ENCODE peak calls at places on chromosomes 4 and X, in ten cellular contexts. D, A, U, P, O, Q, N, G, I and Z are unnamed samples. For H3K4me1, the result is how much of the 10 kb centered on the place peaks cover.

GRCh38 chrX:72299891-72300630 is 5.7 kb downstream of the CITED1 start:
- DNase-seq in D (no peak), A (no peak), U (no peak), P (no peak), O (no peak), Q (no peak), N (no peak), G (no peak), I (no peak), Z (no peak)

GRCh38 chrX:100289159-100289558 is 120.9 kb downstream of the PCDH19 start:
- DNase-seq in D (no peak), A (no peak), U (no peak), P (no peak), O (no peak), Q (no peak), N (no peak), G (no peak), I (no peak), Z (no peak)

GRCh38 chr4:112770111-112770510 is 133.2 kb downstream of the LARP7 start:
- DNase-seq in D (no peak), A (no peak), U (no peak), P (no peak), O (no peak), Q (no peak), N (no peak), G (no peak), I (no peak), Z (no peak)

GRCh38 chrX:63930140-63930539 is 145.1 kb upstream of the ARHGEF9 start:
- DNase-seq in D (no peak), A (no peak), U (peak), P (no peak), O (no peak), Q (no peak), N (no peak), G (no peak), I (no peak), Z (no peak)

GRCh38 chr4:34824515-34824914 is 1419.8 kb downstream of the ARAP2 start:
- DNase-seq in D (no peak), A (no peak), U (no peak), P (no peak), O (no peak), Q (no peak), N (no peak), G (no peak), I (no peak), Z (no peak)

GRCh38 chrX:39194673-39195072 is 393.4 kb downstream of the MID1IP1 start:
- DNase-seq in D (no peak), A (no peak), U (no peak), P (no peak), O (no peak), Q (no peak), N (no peak), G (no peak), I (no peak), Z (no peak)

GRCh38 chrX:39268207-39268606 is 466.9 kb downstream of the MID1IP1 start:
- DNase-seq in D (no peak), A (no peak), U (no peak), P (no peak), O (no peak), Q (no peak), N (no peak), G (no peak), I (no peak), Z (no peak)

GRCh38 chr4:75644095-75644494 is 13.8 kb upstream of the CDKL2 start:
- DNase-seq in D (no peak), A (no peak), U (no peak), P (no peak), O (no peak), Q (no peak), N (no peak), G (no peak), I (no peak), Z (no peak)

GRCh38 chr4:126627255-126627654 is 1005.5 kb upstream of the INTU start:
- DNase-seq in D (peak), A (no peak), U (peak), P (no peak), O (no peak), Q (no peak), N (no peak), G (no peak), I (no peak), Z (no peak)

GRCh38 chr4:173170210-173170778 is 1.7 kb downstream of the GALNT7 start:
- DNase-seq in D (peak), A (no peak), U (no peak), P (no peak), O (no peak), Q (no peak), N (no peak), G (no peak), I (no peak), Z (no peak)

GRCh38 chr4:173171098-173171497 is 2.5 kb downstream of the GALNT7 start:
- DNase-seq in D (peak), A (no peak), U (peak), P (no peak), O (no peak), Q (no peak), N (no peak), G (no peak), I (no peak), Z (no peak)

GRCh38 chr4:173168396-173169177 is at the start of gene GALNT7:
- DNase-seq in D (peak), A (peak), U (peak), P (peak), O (peak), Q (peak), N (peak), G (peak), I (peak), Z (peak)

GRCh38 chr4:173169178-173169427 is 492 bp downstream of the GALNT7 start:
- DNase-seq in D (no peak), A (no peak), U (no peak), P (no peak), O (no peak), Q (no peak), N (no peak), G (no peak), I (no peak), Z (no peak)

GRCh38 chr4:173169428-173170209 is 1.0 kb downstream of the GALNT7 start:
- DNase-seq in D (peak), A (peak), U (peak), P (peak), O (peak), Q (peak), N (peak), G (peak), I (peak), Z (no peak)
- H3K27ac ChIP-seq in D (peak), A (peak), U (peak), P (peak), O (peak), Q (peak), N (peak), G (peak), I (peak), Z (peak)

GRCh38 chr4:150769845-150770244 is 187.9 kb downstream of the MAB21L2 start:
- DNase-seq in D (no peak), A (no peak), U (no peak), P (peak), O (no peak), Q (no peak), N (no peak), G (no peak), I (no peak), Z (no peak)

GRCh38 chr4:150773032-150773431 is 191.1 kb downstream of the MAB21L2 start:
- DNase-seq in D (no peak), A (no peak), U (no peak), P (no peak), O (no peak), Q (no peak), N (no peak), G (no peak), I (no peak), Z (no peak)

GRCh38 chr4:150769235-150769634 is 187.3 kb downstream of the MAB21L2 start:
- DNase-seq in D (peak), A (no peak), U (peak), P (peak), O (peak), Q (no peak), N (no peak), G (no peak), I (no peak), Z (no peak)

GRCh38 chr4:150773729-150774449 is 191.9 kb downstream of the MAB21L2 start:
- DNase-seq in D (no peak), A (no peak), U (no peak), P (no peak), O (no peak), Q (no peak), N (no peak), G (no peak), I (no peak), Z (no peak)

DNA sequence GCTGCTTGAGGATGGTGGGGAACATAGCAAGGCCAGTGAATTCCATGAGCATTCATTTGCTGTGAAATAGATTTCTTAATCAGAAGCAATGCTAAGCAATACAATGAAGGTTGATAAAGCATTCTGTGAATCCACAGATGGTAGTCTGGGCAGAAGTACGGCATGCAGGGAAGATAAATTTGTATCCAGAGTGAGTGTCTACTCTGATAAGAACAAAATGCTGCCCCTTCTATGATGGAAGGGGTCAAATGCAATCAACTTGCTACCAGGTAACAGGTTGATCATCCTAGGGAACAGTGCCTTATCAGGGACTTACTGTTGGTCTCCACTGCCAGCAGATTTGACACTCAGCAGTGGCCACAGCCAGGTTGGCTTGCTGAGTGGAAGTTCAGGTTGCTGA is 189.4 kb downstream of the MAB21L2 start:
- DNase-seq in D (no peak), A (no peak), U (no peak), P (no peak), O (no peak), Q (no peak), N (no peak), G (no peak), I (no peak), Z (no peak)
- H3K4me1 ChIP-seq in D (under half), A (under half), U (under half), P (under half), O (under half), Q (under half), N (under half), G (under half), I (under half), Z (under half)

GRCh38 chrX:45768666-45769065 is 568.0 kb upstream of the DIPK2B start:
- DNase-seq in D (no peak), A (no peak), U (no peak), P (no peak), O (no peak), Q (no peak), N (no peak), G (no peak), I (no peak), Z (no peak)

GRCh38 chrX:45774961-45775360 is 574.3 kb upstream of the DIPK2B start:
- DNase-seq in D (no peak), A (peak), U (no peak), P (peak), O (no peak), Q (no peak), N (no peak), G (no peak), I (no peak), Z (no peak)

GRCh38 chrX:45771114-45771513 is 570.4 kb upstream of the DIPK2B start:
- DNase-seq in D (peak), A (no peak), U (peak), P (peak), O (peak), Q (no peak), N (no peak), G (no peak), I (no peak), Z (peak)

GRCh38 chrX:45769919-45770582 is 569.4 kb upstream of the DIPK2B start:
- DNase-seq in D (peak), A (peak), U (peak), P (peak), O (peak), Q (peak), N (peak), G (peak), I (peak), Z (no peak)

DNA sequence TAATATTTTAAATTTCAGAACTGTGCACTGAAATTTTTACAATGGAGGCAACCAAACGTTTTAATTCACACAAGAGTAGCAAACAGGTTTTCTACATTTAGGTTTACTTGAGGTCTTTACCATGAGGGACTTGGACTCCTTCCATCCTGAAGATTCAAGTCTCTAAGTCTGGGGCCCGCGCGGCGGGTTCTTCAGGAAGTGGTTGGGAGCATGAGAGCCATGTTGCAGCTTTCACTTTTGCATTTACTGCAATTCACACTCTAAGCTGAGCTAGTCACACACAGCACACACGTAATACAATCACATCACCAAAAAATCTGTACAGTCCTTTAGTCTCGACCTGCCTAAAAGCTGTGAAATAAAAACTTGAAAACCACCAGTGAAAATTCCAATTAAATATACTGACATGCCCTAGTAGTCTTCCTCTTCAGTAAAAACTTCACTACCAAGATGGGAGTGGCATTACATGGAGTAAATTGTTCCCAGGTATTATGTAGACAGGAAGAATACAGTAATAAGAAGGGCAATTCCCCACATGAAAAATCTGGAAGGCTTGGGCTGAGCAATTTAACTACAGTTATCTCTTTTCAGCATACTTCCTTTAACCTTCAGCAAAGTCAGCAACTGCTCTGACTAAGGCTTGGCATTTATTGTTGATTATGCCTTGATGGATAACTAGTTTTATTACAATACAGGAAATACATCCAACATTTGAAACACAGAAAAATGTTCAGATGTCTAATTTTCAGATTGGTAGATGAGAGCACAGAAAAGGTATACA is 571.1 kb upstream of the DIPK2B start:
- DNase-seq in D (peak), A (no peak), U (peak), P (peak), O (peak), Q (peak), N (peak), G (peak), I (peak), Z (no peak)
- H3K27ac ChIP-seq in D (peak), A (no peak), U (peak), P (peak), O (peak), Q (peak), N (peak), G (peak), I (peak), Z (peak)

GRCh38 chr4:159121371-159121770 is 18.5 kb downstream of the RAPGEF2 start:
- DNase-seq in D (no peak), A (no peak), U (no peak), P (no peak), O (no peak), Q (no peak), N (no peak), G (no peak), I (no peak), Z (no peak)
- H3K4me1 ChIP-seq in D (under half), A (under half), U (under half), P (under half), O (under half), Q (under half), N (under half), G (half or more), I (under half), Z (under half)

GRCh38 chr4:158816953-158817352 is 48.1 kb downstream of the FNIP2 start:
- DNase-seq in D (no peak), A (no peak), U (no peak), P (no peak), O (no peak), Q (no peak), N (no peak), G (no peak), I (no peak), Z (no peak)

GRCh38 chr4:158819942-158820786 is 51.3 kb downstream of the FNIP2 start:
- DNase-seq in D (no peak), A (no peak), U (no peak), P (no peak), O (no peak), Q (no peak), N (no peak), G (no peak), I (no peak), Z (no peak)

GRCh38 chr4:158818595-158818994 is 49.8 kb downstream of the FNIP2 start:
- DNase-seq in D (no peak), A (no peak), U (no peak), P (no peak), O (no peak), Q (no peak), N (no peak), G (no peak), I (no peak), Z (no peak)

GRCh38 chr4:158814636-158815035 is 45.8 kb downstream of the FNIP2 start:
- DNase-seq in D (no peak), A (no peak), U (no peak), P (peak), O (no peak), Q (no peak), N (no peak), G (no peak), I (no peak), Z (no peak)

DNA sequence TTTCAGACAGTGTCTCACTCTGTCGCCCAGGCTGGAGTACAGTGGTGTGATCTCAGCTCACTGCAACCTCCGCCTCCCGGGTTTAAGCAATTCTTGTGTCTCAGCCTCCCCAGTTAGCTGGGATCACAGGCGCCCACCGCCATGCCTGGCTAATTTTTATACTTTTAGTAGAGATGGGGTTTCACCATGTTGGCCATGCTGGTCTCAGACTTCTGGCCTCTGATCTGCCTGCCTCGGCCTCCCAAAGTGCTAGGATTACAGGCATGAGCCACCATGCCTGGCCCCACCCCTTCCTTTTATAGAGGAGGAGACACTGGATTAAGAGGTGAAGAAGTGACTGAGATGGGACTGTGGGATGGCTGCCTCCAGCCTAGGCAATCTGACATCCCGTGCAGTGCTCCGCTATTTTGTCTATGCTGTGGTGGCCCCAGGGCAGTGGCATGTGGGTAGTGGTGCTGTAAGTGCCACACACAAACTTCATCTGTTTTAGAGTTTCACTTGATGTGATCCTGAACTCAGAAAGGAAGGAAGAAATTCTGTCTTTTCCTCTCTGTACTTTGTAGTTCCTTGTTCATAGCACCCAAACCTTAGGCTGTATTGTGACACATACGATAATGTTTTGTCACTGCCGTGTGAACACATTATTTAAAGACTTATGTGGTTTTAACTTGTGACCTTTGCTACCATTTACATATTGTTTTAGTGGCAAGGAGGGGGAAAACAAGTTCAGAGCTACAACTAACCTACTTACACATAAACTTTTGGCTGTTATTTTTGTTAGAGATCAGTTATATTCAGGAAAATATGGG is 48.9 kb downstream of the FNIP2 start:
- DNase-seq in D (peak), A (no peak), U (no peak), P (peak), O (no peak), Q (no peak), N (no peak), G (no peak), I (no peak), Z (no peak)
- H3K27ac ChIP-seq in D (no peak), A (no peak), U (no peak), P (no peak), O (peak), Q (peak), N (peak), G (peak), I (peak), Z (no peak)

GRCh38 chr4:155657985-155658384 is 8.7 kb upstream of the GUCY1A1 start:
- DNase-seq in D (no peak), A (no peak), U (no peak), P (no peak), O (no peak), Q (no peak), N (no peak), G (no peak), I (no peak), Z (no peak)

GRCh38 chr4:155659168-155659567 is 7.5 kb upstream of the GUCY1A1 start:
- DNase-seq in D (no peak), A (no peak), U (no peak), P (no peak), O (no peak), Q (no peak), N (no peak), G (no peak), I (no peak), Z (no peak)

GRCh38 chr4:155660436-155660835 is 6.2 kb upstream of the GUCY1A1 start:
- DNase-seq in D (no peak), A (no peak), U (no peak), P (no peak), O (no peak), Q (no peak), N (no peak), G (no peak), I (no peak), Z (no peak)

GRCh38 chr4:155657169-155657568 is 9.5 kb upstream of the GUCY1A1 start:
- DNase-seq in D (no peak), A (no peak), U (no peak), P (no peak), O (no peak), Q (no peak), N (no peak), G (no peak), I (no peak), Z (no peak)

DNA sequence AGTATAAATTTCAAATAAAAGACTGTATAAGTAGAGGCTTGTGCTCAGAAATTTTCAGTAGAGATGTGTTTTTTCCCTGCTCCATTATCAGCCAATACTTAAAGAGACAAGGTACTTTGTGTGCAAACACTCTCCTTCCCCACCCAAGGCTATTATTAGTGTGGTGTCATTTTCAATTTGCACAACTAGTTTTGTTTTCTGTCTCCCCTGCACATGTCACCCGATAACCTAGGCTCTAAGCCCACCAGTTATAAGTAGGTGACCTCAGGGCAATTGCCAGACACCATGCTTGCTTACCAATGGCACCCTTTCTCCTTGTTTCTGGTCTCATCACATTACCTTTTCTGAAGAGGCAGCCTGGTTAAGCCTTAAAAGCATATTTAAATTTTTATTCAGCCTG is 8.0 kb upstream of the GUCY1A1 start:
- DNase-seq in D (no peak), A (no peak), U (no peak), P (no peak), O (no peak), Q (no peak), N (no peak), G (no peak), I (no peak), Z (no peak)
- H3K4me1 ChIP-seq in D (under half), A (under half), U (under half), P (under half), O (under half), Q (under half), N (under half), G (under half), I (under half), Z (under half)

DNA sequence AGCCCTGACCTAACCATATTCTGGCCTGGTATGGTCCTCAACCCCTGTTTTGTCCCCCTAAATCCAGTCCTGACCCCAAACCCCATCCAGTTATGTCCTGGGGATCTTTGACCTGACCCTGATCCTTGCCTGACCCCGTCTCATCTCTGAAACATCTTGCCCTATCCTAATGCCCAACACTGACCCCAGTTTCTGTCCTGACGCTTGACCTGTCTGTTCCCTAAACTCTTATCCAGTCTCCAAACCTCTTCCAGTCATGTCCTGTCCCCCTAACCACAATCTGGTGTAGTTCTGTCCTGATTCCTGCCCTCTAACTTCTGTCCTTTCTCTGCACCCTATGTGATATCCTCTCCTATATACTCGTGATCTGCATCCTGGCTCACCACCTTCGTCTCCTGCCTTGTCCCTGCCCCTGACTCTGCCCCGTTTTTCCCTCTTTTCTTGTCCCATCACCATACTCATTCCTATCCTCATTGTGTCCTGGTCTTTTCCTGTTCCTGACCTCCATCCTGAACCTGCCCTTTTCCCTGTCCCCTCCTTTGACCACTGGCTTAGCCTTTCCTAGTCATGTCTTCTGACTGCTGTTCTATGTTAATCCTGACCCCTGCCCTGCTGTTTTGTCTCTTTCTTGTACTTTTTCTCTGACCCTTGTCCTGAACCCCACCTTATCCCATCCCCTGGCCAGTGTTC is 4.6 kb upstream of the CCDC120 start:
- DNase-seq in D (no peak), A (no peak), U (no peak), P (no peak), O (no peak), Q (no peak), N (no peak), G (no peak), I (no peak), Z (no peak)
- H3K27ac ChIP-seq in D (no peak), A (peak), U (peak), P (no peak), O (no peak), Q (peak), N (peak), G (peak), I (peak), Z (peak)